ENCODE peak calls at places on chromosomes 7 and 10, in nine cellular contexts. R is Panc1; B is lower lobe of right lung; Y is IMR-90; I is SK-N-SH; Q is H9; T is stomach; A is neural progenitor cell; G is CD8-positive, alpha-beta T cell. C is an unnamed sample. For H3K4me1, the result is how much of the 10 kb centered on the place peaks cover.

GRCh38 chr7:600149-600814 is 80.6 kb upstream of the PDGFA start:
- DNase-seq in T (no peak), A (no peak), Y (no peak), B (no peak), I (no peak), Q (no peak), R (no peak), G (no peak), C (peak)

GRCh38 chr7:80335473-80336232 is 176.2 kb downstream of the GNAT3 start:
- DNase-seq in Y (peak), B (no peak), Q (no peak), G (no peak), R (no peak), A (peak), T (no peak), I (no peak), C (no peak)

GRCh38 chr7:53835301-53835700 is 706.9 kb upstream of the VSTM2A start:
- DNase-seq in B (no peak), T (no peak), I (no peak), Q (no peak), G (no peak), A (no peak), Y (no peak), R (no peak), C (no peak)

GRCh38 chr7:56009695-56010094 is 41.5 kb downstream of the PSPH start:
- DNase-seq in Y (no peak), B (no peak), R (no peak), I (no peak), G (no peak), T (peak), Q (no peak), A (no peak), C (no peak)

GRCh38 chr7:141208539-141208938 is 134.7 kb downstream of the TMEM178B start:
- DNase-seq in I (no peak), G (no peak), A (no peak), Y (no peak), R (no peak), T (no peak), Q (peak), B (no peak), C (no peak)

GRCh38 chr10:4672199-4672598 is 153.8 kb upstream of the AKR1E2 start:
- DNase-seq in R (no peak), Y (no peak), A (no peak), B (no peak), G (no peak), Q (no peak), I (no peak), T (no peak), C (no peak)

GRCh38 chr7:129771928-129772479 is 160.5 kb downstream of the NRF1 start:
- DNase-seq in R (no peak), Q (peak), I (peak), G (no peak), A (peak), T (no peak), B (no peak), Y (no peak), C (no peak)

GRCh38 chr7:114243646-114244045 is 171.0 kb upstream of the FOXP2 start:
- DNase-seq in R (no peak), I (no peak), T (no peak), G (no peak), A (no peak), Y (no peak), B (no peak), Q (no peak), C (no peak)

GRCh38 chr10:27223964-27224363 is 16.6 kb downstream of the ACBD5 start:
- DNase-seq in Y (peak), T (peak), B (no peak), A (peak), I (peak), R (no peak), Q (peak), G (peak), C (no peak)

GRCh38 chr10:43255644-43256431 is 11.0 kb downstream of the RASGEF1A start:
- DNase-seq in A (peak), I (peak), R (no peak), G (no peak), Y (no peak), T (peak), Q (peak), B (no peak), C (peak)

GRCh38 chr10:29585488-29585976 is 49.2 kb downstream of the SVIL start:
- DNase-seq in B (no peak), Y (peak), Q (peak), I (no peak), A (peak), R (no peak), T (no peak), G (no peak), C (no peak)

GRCh38 chr10:114623661-114624294 is 34.3 kb downstream of the ABLIM1 start:
- DNase-seq in I (no peak), B (no peak), G (no peak), Y (peak), Q (no peak), A (no peak), T (no peak), R (no peak), C (no peak)

GRCh38 chr10:45418859-45419672 is 45.0 kb downstream of the ALOX5 start:
- DNase-seq in A (peak), I (peak), Y (peak), B (peak), R (no peak), T (peak), G (peak), Q (peak), C (peak)

GRCh38 chr10:119652361-119652760 is 1.2 kb downstream of the BAG3 start:
- DNase-seq in Y (peak), Q (no peak), A (peak), T (no peak), G (no peak), I (no peak), B (no peak), R (no peak), C (no peak)

GRCh38 chr10:89471110-89471814 is 56.9 kb downstream of the IFIT5 start:
- DNase-seq in B (no peak), I (no peak), T (no peak), Q (no peak), R (no peak), G (no peak), A (no peak), Y (peak), C (no peak)

GRCh38 chr10:46557319-46558140 is 1.1 kb upstream of the GPRIN2 start:
- DNase-seq in R (no peak), I (no peak), Y (no peak), B (peak), T (peak), Q (peak), A (no peak), G (no peak), C (peak)

GRCh38 chr10:42488416-42488815 is 150.0 kb downstream of the ZNF33B start:
- DNase-seq in Y (peak), A (no peak), I (no peak), R (no peak), B (no peak), T (no peak), Q (no peak), G (no peak), C (no peak)

GRCh38 chr7:140972876-140973829 is 41.6 kb downstream of the MRPS33 start:
- DNase-seq in B (no peak), T (no peak), R (no peak), G (no peak), I (no peak), Q (no peak), Y (no peak), A (peak), C (no peak)

GRCh38 chr10:12980080-12980656 is 21.3 kb downstream of the CCDC3 start:
- DNase-seq in B (no peak), Q (no peak), T (no peak), A (no peak), Y (no peak), G (no peak), R (no peak), I (peak), C (no peak)
- TF ChIP-seq CTCF in B (no peak), Q (no peak), T (no peak), A (no peak), Y (no peak), G (no peak), R (no peak), I (no peak), C (no peak)

GRCh38 chr7:16811555-16811954 is 6.8 kb upstream of the AGR2 start:
- DNase-seq in T (no peak), A (no peak), Y (peak), B (no peak), G (no peak), I (no peak), Q (no peak), R (no peak), C (no peak)

GRCh38 chr7:16813232-16813616 is 8.4 kb upstream of the AGR2 start:
- DNase-seq in Y (no peak), I (no peak), A (no peak), Q (no peak), B (no peak), G (no peak), T (no peak), R (no peak), C (no peak)

GRCh38 chr7:16812542-16813231 is 7.9 kb upstream of the AGR2 start:
- DNase-seq in I (no peak), Q (no peak), T (no peak), R (no peak), A (no peak), Y (no peak), B (no peak), G (no peak), C (no peak)

GRCh38 chr7:16810112-16810511 is 5.3 kb upstream of the AGR2 start:
- DNase-seq in G (no peak), R (no peak), B (no peak), A (no peak), Q (no peak), Y (no peak), T (no peak), I (no peak), C (no peak)

DNA sequence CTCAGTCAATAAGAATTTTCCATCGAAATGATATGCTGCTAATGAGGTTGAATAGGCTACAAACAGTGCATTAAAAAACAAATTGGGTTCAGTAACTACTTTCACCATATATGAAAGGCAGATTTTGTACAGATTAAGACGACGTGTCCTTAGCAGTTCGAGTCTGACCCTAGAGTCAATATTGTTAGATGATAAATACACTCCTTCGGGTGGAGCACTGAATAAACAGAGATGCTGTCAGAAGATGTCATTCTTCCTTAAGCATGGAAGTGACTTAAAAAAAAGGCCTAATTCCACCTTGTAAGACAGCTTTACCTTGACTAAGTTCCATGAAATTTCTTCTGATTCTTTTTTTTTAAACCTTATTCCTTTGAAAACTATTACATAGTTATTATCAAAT is 5.8 kb upstream of the AGR2 start:
- DNase-seq in T (no peak), R (no peak), Q (no peak), I (no peak), G (no peak), A (no peak), B (no peak), Y (no peak), C (no peak)
- H3K4me1 ChIP-seq in T (under half), R (under half), Q (under half), I (under half), G (under half), A (under half), B (under half), Y (under half), C (under half)

DNA sequence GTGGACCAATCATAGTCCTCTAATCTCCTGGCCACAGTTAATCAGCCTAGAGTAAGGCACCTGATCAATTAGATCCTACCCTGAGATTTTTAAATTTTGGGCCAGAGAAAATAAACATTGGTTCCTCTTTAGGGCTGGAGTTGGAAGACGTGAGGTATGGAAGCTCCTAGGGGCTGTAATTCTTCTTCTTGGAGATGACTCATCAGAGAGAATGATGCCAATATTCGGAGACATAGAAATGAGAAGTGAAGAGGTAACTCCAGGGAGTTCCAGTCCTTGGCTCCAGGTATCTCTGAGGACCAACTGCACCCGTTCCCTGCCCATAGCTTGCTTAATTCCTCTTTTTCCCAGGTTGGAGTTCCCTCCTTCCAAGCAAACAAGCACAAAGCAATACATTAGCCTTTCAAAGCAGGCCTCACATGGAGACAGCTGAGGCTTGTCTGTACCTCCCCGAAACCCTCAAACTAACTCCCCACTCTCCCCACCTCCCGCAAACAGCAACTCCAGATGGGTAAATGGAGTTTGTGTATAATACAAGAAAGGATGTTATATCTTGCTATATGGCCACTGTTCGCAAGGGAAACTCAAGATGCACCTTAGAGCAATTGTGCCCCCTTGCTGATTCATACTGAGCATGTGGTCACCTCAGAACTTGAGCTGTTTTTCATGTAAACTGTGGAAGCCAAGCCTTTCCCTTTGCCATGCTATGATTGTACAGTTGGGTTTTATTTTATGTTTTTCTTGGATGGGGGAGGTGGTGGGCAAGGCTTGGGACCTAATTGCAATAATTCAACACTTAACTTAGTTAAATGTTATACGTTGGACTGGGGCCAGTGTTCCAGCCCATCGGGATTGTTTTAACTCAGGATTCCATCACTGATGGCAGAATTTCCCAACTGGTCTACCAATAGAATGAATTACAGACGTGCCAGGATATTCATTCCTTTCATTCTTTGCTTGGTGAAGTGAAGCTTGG is 29.3 kb downstream of the PIK3AP1 start:
- DNase-seq in T (no peak), Q (no peak), G (no peak), R (no peak), A (no peak), Y (peak), B (no peak), I (no peak), C (no peak)
- TF ChIP-seq CTCF in T (no peak), Q (no peak), G (no peak), R (no peak), A (no peak), Y (peak), B (no peak), I (no peak), C (no peak)

GRCh38 chr10:34653530-34653929 is 161.6 kb downstream of the PARD3 start:
- DNase-seq in A (no peak), G (no peak), R (no peak), Y (no peak), I (no peak), Q (no peak), B (no peak), T (no peak), C (no peak)
- H3K4me1 ChIP-seq in A (under half), G (under half), R (under half), Y (under half), I (under half), Q (under half), B (under half), T (under half), C (under half)

DNA sequence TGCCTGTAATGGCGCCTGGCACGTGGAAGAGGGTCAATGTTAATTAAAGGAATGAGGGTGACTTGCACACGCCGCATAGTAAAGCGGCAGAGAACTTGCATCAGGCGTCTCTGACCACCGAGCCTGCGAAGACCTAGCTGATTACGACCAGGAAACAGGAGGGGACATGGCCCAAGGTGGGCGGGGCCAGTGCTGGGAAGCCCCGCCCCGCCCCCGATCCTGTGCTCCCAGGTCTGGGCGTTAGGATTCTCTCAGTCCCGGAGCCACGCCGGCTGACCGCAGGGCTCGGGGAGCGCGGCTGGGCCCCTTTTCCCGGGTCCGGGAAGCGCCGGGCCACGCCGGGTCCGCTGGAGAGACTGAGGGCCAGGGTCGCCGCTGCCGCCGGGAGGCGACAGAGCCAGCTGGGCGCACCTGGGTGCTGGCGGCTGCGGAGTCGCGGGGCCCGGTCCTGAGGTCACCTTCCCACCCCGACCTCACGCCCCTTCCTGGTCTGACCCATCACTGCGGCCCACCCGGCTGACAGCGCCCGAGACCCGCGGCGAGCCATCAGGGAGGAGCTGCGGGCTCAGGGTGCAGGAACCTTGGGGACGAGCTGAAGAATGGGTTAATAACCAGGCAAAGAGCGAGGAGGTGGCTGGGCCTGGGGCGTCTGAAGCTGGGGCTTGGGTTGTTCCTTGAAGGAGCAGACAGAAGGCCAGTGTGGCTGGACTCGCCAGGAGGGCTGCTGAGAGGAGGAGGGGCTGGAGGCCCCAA is 23.0 kb upstream of the GRID1 start:
- DNase-seq in T (peak), Q (peak), G (no peak), Y (peak), I (no peak), B (no peak), A (peak), R (no peak), C (peak)
- TF ChIP-seq CTCF in T (no peak), Q (no peak), G (no peak), Y (no peak), I (no peak), B (no peak), A (peak), R (no peak), C (no peak)

DNA sequence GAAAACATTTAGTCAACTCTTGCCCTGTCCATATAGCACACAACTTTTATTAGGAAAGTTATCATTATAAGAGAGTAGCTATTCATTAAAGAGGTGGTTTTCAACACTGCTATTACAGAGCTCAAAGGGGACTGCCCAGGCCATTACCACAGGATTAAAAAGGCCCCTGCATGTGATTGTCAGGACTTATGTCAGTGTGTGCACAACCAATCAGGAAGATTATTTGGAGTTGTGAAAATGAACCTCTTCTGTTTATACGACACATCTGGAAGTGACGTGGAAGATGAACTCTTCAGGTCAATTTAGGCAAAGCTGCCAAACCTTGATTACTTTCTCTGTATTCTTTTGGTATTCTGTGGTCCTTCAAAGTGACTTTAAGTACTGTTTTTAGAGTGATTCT is 14.7 kb downstream of the CCNY start:
- DNase-seq in A (no peak), Y (peak), Q (no peak), T (no peak), G (no peak), B (no peak), I (no peak), R (no peak), C (no peak)
- H3K4me1 ChIP-seq in A (under half), Y (under half), Q (under half), T (half or more), G (half or more), B (half or more), I (under half), R (under half), C (under half)

GRCh38 chr10:99682752-99683151 is 23.4 kb downstream of the ENTPD7 start:
- DNase-seq in Y (no peak), A (no peak), G (no peak), T (no peak), Q (no peak), I (no peak), R (no peak), B (no peak), C (no peak)
- TF ChIP-seq CTCF in Y (no peak), A (peak), G (no peak), T (peak), Q (peak), I (peak), R (peak), B (no peak), C (no peak)

GRCh38 chr7:70177166-70177565 is 578.9 kb downstream of the AUTS2 start:
- DNase-seq in G (no peak), Q (no peak), B (no peak), Y (no peak), A (no peak), T (no peak), R (no peak), I (no peak), C (no peak)

GRCh38 chr7:70165477-70166170 is 567.3 kb downstream of the AUTS2 start:
- DNase-seq in R (no peak), I (no peak), Q (no peak), Y (no peak), B (no peak), T (no peak), A (no peak), G (no peak), C (no peak)

GRCh38 chr7:70171369-70171768 is 573.1 kb downstream of the AUTS2 start:
- DNase-seq in R (no peak), G (no peak), B (no peak), Q (no peak), A (no peak), Y (no peak), T (no peak), I (no peak), C (no peak)
- H3K4me1 ChIP-seq in R (under half), G (under half), B (under half), Q (under half), A (under half), Y (under half), T (under half), I (under half), C (under half)